ENCODE peak calls at places on chromosomes 1 and 21, in nine cellular contexts. I is activated naive CD4-positive, alpha-beta T cell; C is colonic mucosa; Q is stimulated activated CD4-positive, alpha-beta T cell treated with anti-CD3 and anti-CD28 coated beads, TNF-alpha, amount 100 ng/mL, for 1 hour; K is A549; G is M059J; Y is Calu3; M is LHCN-M2; B is iPS-NIHi11. L is an unnamed sample.

GRCh38 chr1:240312872-240313271 is 221.2 kb downstream of the FMN2 start:
- DNase-seq in B (no peak), I (no peak), Y (no peak), Q (no peak), G (peak; percentile 93), K (peak; percentile 55), M (peak; percentile 93), C (no peak), L (no peak)

GRCh38 chr1:27292111-27292510 is 29.9 kb upstream of the TMEM222 start:
- DNase-seq in Q (no peak), Y (no peak), G (peak; percentile 92), K (no peak), I (no peak), C (no peak), B (no peak), M (peak; percentile 86), L (no peak)

GRCh38 chr1:185520188-185520935 is 203.3 kb upstream of the IVNS1ABP start:
- DNase-seq in I (no peak), M (peak; percentile 40), G (peak; percentile 47), Y (no peak), B (no peak), C (no peak), Q (no peak), K (no peak), L (no peak)

GRCh38 chr21:45764792-45765191 is 121.3 kb downstream of the PCBP3 start:
- DNase-seq in C (no peak), Q (no peak), B (no peak), K (no peak), I (no peak), G (no peak), Y (no peak), M (no peak), L (no peak)

GRCh38 chr1:197181982-197182381 is 35.5 kb upstream of the ASPM start:
- DNase-seq in Y (no peak), G (no peak), I (no peak), Q (no peak), C (no peak), M (no peak), B (no peak), K (no peak), L (no peak)

GRCh38 chr1:118988186-118989005 is at the start of gene TBX15:
- DNase-seq in K (no peak), C (no peak), Q (no peak), G (no peak), Y (no peak), I (no peak), M (no peak), B (peak; percentile 80), L (no peak)

GRCh38 chr1:21319447-21320407 is 29.5 kb upstream of the ECE1 start:
- DNase-seq in K (peak; percentile 28), G (no peak), B (no peak), Q (no peak), Y (no peak), I (no peak), M (no peak), C (no peak), L (no peak)

GRCh38 chr21:46500224-46500861 is 41.7 kb downstream of the DIP2A start:
- DNase-seq in Q (no peak), B (no peak), K (peak; percentile 30), C (no peak), M (peak; percentile 29), I (no peak), G (peak; percentile 74), Y (no peak), L (no peak)

GRCh38 chr1:22745675-22746585 is 35.3 kb downstream of the EPHB2 start:
- DNase-seq in Q (no peak), M (peak; percentile 64), Y (peak; percentile 23), C (peak; percentile 83), K (peak; percentile 66), B (no peak), I (no peak), G (peak; percentile 87), L (no peak)

GRCh38 chr1:53956308-53957168 is 10.4 kb downstream of the LRRC42 start:
- DNase-seq in K (no peak), G (peak; percentile 14), I (no peak), B (no peak), M (no peak), C (no peak), Y (no peak), Q (no peak), L (no peak)

GRCh38 chr1:201140235-201140940 is 13.4 kb upstream of the ASCL5 start:
- DNase-seq in G (no peak), B (no peak), K (no peak), I (no peak), M (no peak), C (no peak), Y (no peak), Q (no peak), L (no peak)

GRCh38 chr1:51297401-51298321 is 32.7 kb downstream of the TTC39A start:
- DNase-seq in Q (no peak), G (no peak), K (no peak), Y (no peak), C (peak; percentile 64), M (no peak), B (no peak), I (no peak), L (no peak)

GRCh38 chr1:24830680-24831272 is 85.5 kb downstream of the CLIC4 start:
- DNase-seq in B (peak; percentile 51), C (no peak), G (peak; percentile 71), M (peak; percentile 66), Q (no peak), K (peak; percentile 34), I (no peak), Y (no peak), L (peak; percentile 3)

GRCh38 chr1:4422496-4423289 is 231.7 kb upstream of the AJAP1 start:
- DNase-seq in Y (no peak), B (no peak), G (no peak), Q (no peak), M (no peak), C (no peak), K (no peak), I (no peak), L (no peak)

GRCh38 chr1:39261712-39262221 is 57.3 kb downstream of the MACF1 start:
- DNase-seq in K (no peak), C (no peak), I (no peak), Y (no peak), G (no peak), Q (no peak), M (no peak), B (no peak), L (no peak)

GRCh38 chr1:107464827-107465226 is 324.0 kb downstream of the NTNG1 start:
- DNase-seq in K (no peak), G (no peak), B (peak; percentile 40), Q (no peak), M (no peak), I (no peak), C (no peak), Y (no peak), L (no peak)

GRCh38 chr21:38789275-38789674 is 16.5 kb upstream of the ETS2 start:
- DNase-seq in M (no peak), Q (no peak), I (no peak), G (no peak), K (no peak), B (no peak), Y (no peak), C (no peak), L (no peak)

GRCh38 chr1:155931332-155932038 is 2.7 kb downstream of the KHDC4 start:
- DNase-seq in G (no peak), B (no peak), K (no peak), M (no peak), I (no peak), Y (peak; percentile 60), Q (no peak), C (no peak), L (no peak)

GRCh38 chr1:170388489-170388888 is 143.5 kb upstream of the GORAB start:
- DNase-seq in K (no peak), B (no peak), G (peak; percentile 8), Q (no peak), M (no peak), Y (no peak), C (no peak), I (no peak), L (no peak)

GRCh38 chr1:203072911-203073310 is 12.9 kb downstream of the MYOG start:
- DNase-seq in Y (no peak), Q (no peak), K (no peak), G (peak; percentile 18), C (no peak), B (no peak), M (no peak), I (no peak), L (no peak)

GRCh38 chr21:45856422-45856821 is 125.1 kb upstream of the COL6A1 start:
- DNase-seq in K (no peak), Y (no peak), C (no peak), G (no peak), M (no peak), I (no peak), Q (no peak), B (no peak), L (no peak)

GRCh38 chr1:156961709-156962108 is 41.3 kb downstream of the LRRC71 start:
- DNase-seq in Y (peak; percentile 27), B (no peak), K (peak; percentile 25), G (peak; percentile 16), Q (no peak), M (no peak), C (no peak), I (peak; percentile 18), L (no peak)

GRCh38 chr1:110605446-110605845 is 712 bp downstream of the KCNA2 start:
- DNase-seq in G (no peak), B (no peak), Y (no peak), M (no peak), Q (no peak), I (no peak), K (no peak), C (no peak), L (no peak)

L was measured in NCI-H187.